ENCODE peak calls at places on chromosomes 7 and 10, in four cellular contexts. C is left ventricle myocardium inferior, Z is cardiac fibroblast, N is fibroblast of lung. F is an unnamed sample.

GRCh38 chr10:49118450-49118849 is 3.1 kb upstream of the VSTM4 start:
- DNase-seq in Z (no peak), N (no peak), C (no peak), F (no peak)

GRCh38 chr10:36531621-36532020 is 593.8 kb upstream of the ANKRD30A start:
- DNase-seq in Z (peak; percentile 65), C (no peak), N (peak; percentile 38), F (no peak)

GRCh38 chr10:133248334-133248715 is 10.7 kb downstream of the VENTX start:
- DNase-seq in Z (no peak), C (no peak), N (no peak), F (no peak)

GRCh38 chr7:37287093-37287492 is 161.6 kb downstream of the ELMO1 start:
- DNase-seq in C (no peak), Z (no peak), N (no peak), F (peak; percentile 4)

GRCh38 chr10:95792211-95792780 is 36.3 kb downstream of the ENTPD1 start:
- DNase-seq in N (no peak), C (no peak), Z (no peak), F (no peak)

GRCh38 chr7:82443044-82443800 is at the start of gene CACNA2D1:
- DNase-seq in Z (no peak), N (peak; percentile 21), C (peak; percentile 52), F (no peak)

GRCh38 chr7:44541028-44541869 is at the start of gene NPC1L1:
- DNase-seq in C (no peak), N (no peak), Z (no peak), F (no peak)

GRCh38 chr7:51827641-51828040 is 511.0 kb upstream of the COBL start:
- DNase-seq in Z (no peak), C (no peak), N (no peak), F (no peak)

GRCh38 chr10:35194471-35194870 is 67.8 kb downstream of the CREM start:
- DNase-seq in Z (no peak), C (no peak), N (peak; percentile 47), F (no peak)

GRCh38 chr10:43943825-43944360 is 295.2 kb upstream of the ZNF32 start:
- DNase-seq in C (no peak), Z (no peak), N (no peak), F (no peak)

GRCh38 chr7:69002416-69002815 is 595.9 kb upstream of the AUTS2 start:
- DNase-seq in Z (peak; percentile 7), C (no peak), N (peak; percentile 97), F (peak; percentile 21)

GRCh38 chr7:4919969-4920766 is 36.7 kb upstream of the RADIL start:
- DNase-seq in C (no peak), Z (no peak), N (no peak), F (no peak)

GRCh38 chr7:128697301-128697905 is 25.3 kb downstream of the GARIN1A start:
- DNase-seq in C (peak; percentile 26), N (peak; percentile 73), Z (peak; percentile 75), F (no peak)

GRCh38 chr10:63123963-63124362 is 9.2 kb upstream of the NRBF2 start:
- DNase-seq in N (peak; percentile 81), Z (peak; percentile 10), C (no peak), F (no peak)

GRCh38 chr7:20232848-20233247 is 15.7 kb upstream of the MACC1 start:
- DNase-seq in Z (no peak), C (no peak), N (no peak), F (no peak)

GRCh38 chr7:27917774-27918314 is 177.9 kb downstream of the TAX1BP1 start:
- DNase-seq in C (no peak), N (peak; percentile 87), Z (peak; percentile 70), F (no peak)

GRCh38 chr7:132733860-132734259 is 157.6 kb upstream of the PLXNA4 start:
- DNase-seq in N (no peak), Z (no peak), C (no peak), F (no peak)

GRCh38 chr7:154252046-154252445 is 199.8 kb downstream of the DPP6 start:
- DNase-seq in C (no peak), Z (no peak), N (no peak), F (no peak)

GRCh38 chr7:151381083-151381332 is 28.8 kb downstream of the WDR86 start:
- DNase-seq in N (no peak), Z (no peak), C (no peak), F (no peak)

GRCh38 chr10:2900530-2900929 is 166.8 kb upstream of the PFKP start:
- DNase-seq in C (no peak), Z (no peak), N (no peak), F (no peak)

GRCh38 chr7:128841961-128842673 is 11.9 kb downstream of the FLNC start:
- DNase-seq in C (peak; percentile 54), Z (peak; percentile 42), N (peak; percentile 58), F (no peak)

GRCh38 chr7:14125998-14126397 is 136.5 kb upstream of the ETV1 start:
- DNase-seq in N (peak; percentile 8), C (no peak), Z (peak; percentile 15), F (no peak)

GRCh38 chr7:30894866-30895408 is 16.7 kb upstream of the AQP1 start:
- DNase-seq in N (no peak), Z (no peak), C (no peak), F (no peak)

GRCh38 chr7:118245267-118246040 is 20.9 kb downstream of the ANKRD7 start:
- DNase-seq in Z (no peak), N (peak; percentile 61), C (no peak), F (no peak)

GRCh38 chr10:122078965-122079401 is 90.0 kb downstream of the TACC2 start:
- DNase-seq in C (peak; percentile 59), Z (no peak), N (no peak), F (no peak)

GRCh38 chr10:132961864-132962622 is 19.7 kb upstream of the CFAP46 start:
- DNase-seq in C (peak; percentile 53), Z (peak; percentile 79), N (peak; percentile 71), F (peak; percentile 33)

GRCh38 chr10:96410296-96410695 is 51.5 kb upstream of the OPALIN start:
- DNase-seq in N (no peak), C (no peak), Z (no peak), F (no peak)

GRCh38 chr7:157013101-157013500 is 2.6 kb upstream of the MNX1 start:
- DNase-seq in Z (no peak), N (no peak), C (no peak), F (no peak)

GRCh38 chr7:83475403-83475802 is 173.5 kb downstream of the SEMA3E start:
- DNase-seq in Z (no peak), N (no peak), C (no peak), F (no peak)

GRCh38 chr10:123891147-123892011 is at the start of gene CPXM2:
- DNase-seq in Z (no peak), C (no peak), N (no peak), F (no peak)

GRCh38 chr7:122883049-122883670 is 3.1 kb downstream of the CADPS2 start:
- DNase-seq in Z (no peak), N (no peak), C (no peak), F (no peak)

GRCh38 chr10:24552346-24553016 is 171.2 kb downstream of the ARHGAP21 start:
- DNase-seq in Z (peak; percentile 10), N (no peak), C (no peak), F (no peak)

GRCh38 chr10:65040796-65041195 is 1519.6 kb downstream of the REEP3 start:
- DNase-seq in C (no peak), Z (no peak), N (no peak), F (no peak)

GRCh38 chr10:104300736-104301292 is 31.8 kb downstream of the GSTO2 start:
- DNase-seq in N (peak; percentile 99), Z (peak; percentile 99), C (peak; percentile 75), F (peak; percentile 93)

GRCh38 chr7:30869794-30870491 is 41.7 kb upstream of the AQP1 start:
- DNase-seq in C (peak; percentile 42), Z (no peak), N (peak; percentile 62), F (no peak)

GRCh38 chr10:69934768-69935167 is 117.9 kb upstream of the MACROH2A2 start:
- DNase-seq in Z (peak; percentile 9), C (no peak), N (no peak), F (no peak)
- TF ChIP-seq CTCF in Z (peak; percentile 11), C (no peak), N (peak; percentile 13), F (no peak)

GRCh38 chr7:98286701-98287485 is 5.4 kb downstream of the BRI3 start:
- DNase-seq in N (no peak), Z (no peak), C (no peak), F (no peak)

GRCh38 chr7:98286093-98286525 is 4.6 kb downstream of the BRI3 start:
- DNase-seq in C (peak; percentile 63), Z (peak; percentile 81), N (peak; percentile 63), F (no peak)

GRCh38 chr7:98289333-98289875 is 7.9 kb downstream of the BRI3 start:
- DNase-seq in N (no peak), Z (no peak), C (no peak), F (no peak)

GRCh38 chr7:98288064-98288823 is 6.8 kb downstream of the BRI3 start:
- DNase-seq in C (no peak), N (no peak), Z (no peak), F (no peak)

DNA sequence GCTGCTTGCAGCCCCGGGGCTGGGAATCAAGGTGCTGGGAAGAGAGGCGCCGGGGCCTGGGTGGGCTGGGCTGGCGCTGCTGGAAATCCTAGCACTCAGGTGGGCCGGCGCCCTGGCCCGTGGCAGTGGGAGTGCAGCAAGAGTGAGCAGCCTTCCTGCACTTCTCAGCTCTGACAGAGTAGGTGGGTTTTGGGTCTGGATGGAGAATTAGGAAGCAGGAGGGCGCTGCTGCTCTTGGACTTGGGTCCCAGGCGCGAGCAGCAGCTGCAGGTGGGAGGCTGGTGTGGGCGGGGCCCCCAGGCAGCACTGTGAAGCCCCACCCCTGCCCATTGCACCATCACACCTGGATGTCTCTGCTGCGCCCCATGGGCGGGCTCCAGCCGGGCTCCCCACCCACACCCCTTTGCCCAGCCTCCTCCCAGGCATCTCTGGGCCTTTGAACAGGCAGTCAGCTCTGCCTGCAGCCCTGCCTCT is 6.0 kb downstream of the BRI3 start:
- DNase-seq in C (no peak), Z (no peak), N (no peak), F (no peak)
- H3K4me3 ChIP-seq in C (peak overlapping the region; percentile 89), Z (no peak overlapping the region), N (no peak overlapping the region), F (no peak overlapping the region)

GRCh38 chr10:32960022-32960421 is 2.0 kb upstream of the ITGB1 start:
- DNase-seq in Z (no peak), N (no peak), C (no peak), F (no peak)

GRCh38 chr10:32963102-32963501 is 5.1 kb upstream of the ITGB1 start:
- DNase-seq in C (no peak), N (peak; percentile 88), Z (peak; percentile 92), F (no peak)

GRCh38 chr10:32961343-32961891 is 3.4 kb upstream of the ITGB1 start:
- DNase-seq in N (no peak), C (no peak), Z (peak; percentile 2), F (no peak)

GRCh38 chr10:32962541-32962940 is 4.5 kb upstream of the ITGB1 start:
- DNase-seq in N (peak; percentile 76), C (no peak), Z (no peak), F (no peak)

GRCh38 chr10:32961892-32962369 is 3.9 kb upstream of the ITGB1 start:
- DNase-seq in Z (peak; percentile 95), N (peak; percentile 94), C (no peak), F (no peak)
- TF ChIP-seq CTCF in Z (peak; percentile 31), N (no peak), C (peak; percentile 20), F (no peak)

GRCh38 chr10:117548191-117548668 is 5.7 kb downstream of the EMX2 start:
- DNase-seq in N (no peak), Z (no peak), C (no peak), F (no peak)
- H3K4me3 ChIP-seq in N (no peak overlapping the region), Z (no peak overlapping the region), C (no peak overlapping the region), F (no peak overlapping the region)

GRCh38 chr10:71571460-71572175 is 148.0 kb downstream of the C10orf105 start:
- DNase-seq in N (no peak), C (no peak), Z (no peak), F (no peak)
- TF ChIP-seq CTCF in N (no peak), C (no peak), Z (no peak), F (no peak)